ENCODE peak calls at places on chromosomes 3 and 15, in nine cellular contexts. U is psoas muscle, L is Caki2, E is AG08395, K is memory B cell, F is GM12865, S is GM23338, B is left ventricle myocardium inferior, X is neural crest cell. V is an unnamed sample.

GRCh38 chr15:31483924-31484368 is 157.3 kb downstream of the KLF13 start:
- DNase-seq in U (no peak), L (no peak), E (no peak), K (no peak), F (no peak), S (peak), B (no peak), X (no peak), V (no peak)

GRCh38 chr3:46695177-46695961 is 1.9 kb upstream of the ALS2CL start:
- DNase-seq in U (peak), L (peak), E (no peak), K (no peak), F (peak), S (peak), B (peak), X (peak), V (peak)

GRCh38 chr15:44580105-44580504 is 43.2 kb downstream of the EIF3J start:
- DNase-seq in U (no peak), L (no peak), E (no peak), K (no peak), F (no peak), S (no peak), B (no peak), X (no peak), V (no peak)

GRCh38 chr15:91346259-91346658 is 246.2 kb downstream of the SV2B start:
- DNase-seq in U (no peak), L (no peak), E (no peak), K (no peak), F (no peak), S (no peak), B (no peak), X (no peak), V (no peak)

GRCh38 chr3:133457465-133458067 is 57.7 kb downstream of the BFSP2 start:
- DNase-seq in U (no peak), L (no peak), E (no peak), K (no peak), F (no peak), S (no peak), B (no peak), X (no peak), V (no peak)

GRCh38 chr3:8845641-8846040 is 76.2 kb upstream of the OXTR start:
- DNase-seq in U (no peak), L (peak), E (peak), K (no peak), F (no peak), S (no peak), B (no peak), X (no peak), V (no peak)

GRCh38 chr3:121705541-121705940 is 44.0 kb downstream of the GOLGB1 start:
- DNase-seq in U (no peak), L (no peak), E (no peak), K (no peak), F (no peak), S (no peak), B (no peak), X (no peak), V (no peak)

GRCh38 chr3:50195501-50196252 is 4.3 kb downstream of the GNAT1 start:
- DNase-seq in U (no peak), L (peak), E (no peak), K (no peak), F (no peak), S (no peak), B (no peak), X (no peak), V (no peak)

GRCh38 chr3:122679467-122680291 is 960 bp upstream of the PARP14 start:
- DNase-seq in U (peak), L (peak), E (peak), K (no peak), F (peak), S (peak), B (no peak), X (no peak), V (peak)

GRCh38 chr3:188759516-188760005 is 412.2 kb upstream of the TPRG1 start:
- DNase-seq in U (no peak), L (no peak), E (no peak), K (no peak), F (no peak), S (no peak), B (no peak), X (no peak), V (no peak)

GRCh38 chr3:127763816-127764215 is 58.5 kb downstream of the MGLL start:
- DNase-seq in U (no peak), L (no peak), E (no peak), K (no peak), F (peak), S (no peak), B (no peak), X (no peak), V (no peak)

GRCh38 chr3:189512824-189513223 is 118.4 kb upstream of the TP63 start:
- DNase-seq in U (no peak), L (no peak), E (no peak), K (no peak), F (no peak), S (no peak), B (no peak), X (no peak), V (no peak)

GRCh38 chr3:58798312-58798711 is 131.7 kb upstream of the FAM3D start:
- DNase-seq in U (no peak), L (no peak), E (no peak), K (no peak), F (no peak), S (no peak), B (no peak), X (no peak), V (no peak)